ENCODE peak calls at places on chromosomes 11 and 22, in eight cellular contexts. X is sigmoid colon, A is PC-3, I is right cardiac atrium, P is pancreas, T is upper lobe of right lung, O is tibial artery, K is mucosa of descending colon. W is an unnamed sample. For H3K4me1, the result is how much of the 10 kb centered on the place peaks cover.

GRCh38 chr11:120667281-120667680 is 155.7 kb downstream of the GRIK4 start:
- DNase-seq in K (no peak), I (no peak), T (peak), P (no peak), A (no peak), O (no peak), X (no peak), W (no peak)

GRCh38 chr11:36075053-36075452 is 131.2 kb downstream of the LDLRAD3 start:
- DNase-seq in K (no peak), I (no peak), P (no peak), X (no peak), O (no peak), T (no peak), A (peak), W (no peak)

GRCh38 chr11:64558065-64558745 is 32.8 kb upstream of the SLC22A12 start:
- DNase-seq in X (peak), O (no peak), I (no peak), A (no peak), K (no peak), P (peak), T (peak), W (no peak)

GRCh38 chr22:23828800-23829680 is 9.8 kb downstream of the DERL3 start:
- DNase-seq in A (no peak), I (peak), X (peak), T (no peak), O (no peak), K (peak), P (no peak), W (no peak)

GRCh38 chr11:20397281-20397680 is 9.8 kb downstream of the PRMT3 start:
- DNase-seq in I (no peak), O (no peak), K (no peak), X (no peak), P (no peak), A (peak), T (no peak), W (peak)

GRCh38 chr11:82775736-82776346 is 42.2 kb upstream of the FAM181B start:
- DNase-seq in T (no peak), K (no peak), I (no peak), P (no peak), X (no peak), A (peak), O (no peak), W (peak)

GRCh38 chr11:6742260-6742659 is 29.5 kb downstream of the OR2AG2 start:
- DNase-seq in P (no peak), X (no peak), O (no peak), K (no peak), A (no peak), T (no peak), I (no peak), W (no peak)

GRCh38 chr11:110867951-110868350 is 155.7 kb upstream of the ARHGAP20 start:
- DNase-seq in K (no peak), A (no peak), O (no peak), T (no peak), I (no peak), P (no peak), X (no peak), W (no peak)

GRCh38 chr11:117795726-117796455 is 1.1 kb downstream of the DSCAML1 start:
- DNase-seq in O (no peak), T (no peak), P (no peak), X (no peak), I (no peak), A (no peak), K (peak), W (no peak)

GRCh38 chr11:10623797-10624761 is 55.6 kb upstream of the LYVE1 start:
- DNase-seq in P (no peak), O (peak), X (peak), K (no peak), T (peak), I (no peak), A (peak), W (peak)

GRCh38 chr11:100878474-100878873 is 191.4 kb downstream of the ARHGAP42 start:
- DNase-seq in T (no peak), P (no peak), X (no peak), K (no peak), I (no peak), A (no peak), O (no peak), W (no peak)

GRCh38 chr11:10486161-10486840 is 31.2 kb downstream of the AMPD3 start:
- DNase-seq in A (no peak), T (no peak), X (no peak), I (no peak), P (no peak), K (no peak), O (peak), W (peak)

GRCh38 chr11:978781-979180 is 53.1 kb downstream of the AP2A2 start:
- DNase-seq in A (no peak), P (no peak), X (no peak), K (no peak), T (no peak), I (no peak), O (no peak), W (no peak)

GRCh38 chr11:114110948-114111347 is 51.4 kb downstream of the ZBTB16 start:
- DNase-seq in O (no peak), X (no peak), T (no peak), I (peak), K (no peak), A (no peak), P (no peak), W (no peak)
- H3K4me1 ChIP-seq in O (half or more), X (under half), T (half or more), I (under half), K (under half), A (under half), P (under half), W (under half)

DNA sequence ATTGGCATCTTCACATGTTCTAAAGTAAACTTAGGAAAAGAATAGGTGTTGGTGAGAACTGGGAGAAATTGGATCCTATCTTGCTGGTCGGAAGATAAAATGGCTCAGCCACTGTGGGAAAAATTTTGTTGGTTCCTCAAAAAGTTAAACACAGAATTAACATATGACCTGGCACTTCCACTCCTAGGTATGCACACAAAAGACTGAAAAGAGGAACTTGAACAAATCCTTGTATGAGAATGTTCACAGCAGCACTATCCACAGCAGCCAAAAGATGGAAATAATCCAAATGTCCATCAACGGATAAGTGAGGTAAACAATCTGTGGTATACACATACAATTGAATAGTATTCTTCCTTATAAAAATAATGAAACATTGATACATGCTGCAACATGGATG is 4.8 kb upstream of the TPH1 start:
- DNase-seq in P (no peak), A (no peak), I (no peak), O (no peak), K (no peak), T (no peak), X (no peak), W (no peak)
- H3K4me1 ChIP-seq in P (under half), A (under half), I (under half), O (under half), K (under half), T (under half), X (under half), W (under half)

GRCh38 chr11:74023291-74023690 is 14.4 kb upstream of the UCP3 start:
- DNase-seq in I (no peak), A (no peak), O (no peak), K (no peak), T (no peak), P (no peak), X (no peak), W (no peak)

GRCh38 chr11:74021998-74022397 is 13.1 kb upstream of the UCP3 start:
- DNase-seq in T (no peak), P (no peak), I (no peak), A (no peak), O (no peak), X (no peak), K (no peak), W (no peak)

GRCh38 chr11:74024630-74025029 is 15.7 kb upstream of the UCP3 start:
- DNase-seq in K (peak), T (no peak), I (peak), X (peak), O (peak), A (peak), P (no peak), W (no peak)

GRCh38 chr11:74020537-74020936 is 11.7 kb upstream of the UCP3 start:
- DNase-seq in T (no peak), O (no peak), A (no peak), X (no peak), I (no peak), K (no peak), P (no peak), W (peak)

GRCh38 chr11:74022541-74022940 is 13.7 kb upstream of the UCP3 start:
- DNase-seq in P (no peak), K (no peak), I (no peak), A (no peak), O (no peak), T (no peak), X (no peak), W (no peak)
- H3K4me1 ChIP-seq in P (under half), K (under half), I (under half), A (under half), O (under half), T (under half), X (under half), W (under half)

DNA sequence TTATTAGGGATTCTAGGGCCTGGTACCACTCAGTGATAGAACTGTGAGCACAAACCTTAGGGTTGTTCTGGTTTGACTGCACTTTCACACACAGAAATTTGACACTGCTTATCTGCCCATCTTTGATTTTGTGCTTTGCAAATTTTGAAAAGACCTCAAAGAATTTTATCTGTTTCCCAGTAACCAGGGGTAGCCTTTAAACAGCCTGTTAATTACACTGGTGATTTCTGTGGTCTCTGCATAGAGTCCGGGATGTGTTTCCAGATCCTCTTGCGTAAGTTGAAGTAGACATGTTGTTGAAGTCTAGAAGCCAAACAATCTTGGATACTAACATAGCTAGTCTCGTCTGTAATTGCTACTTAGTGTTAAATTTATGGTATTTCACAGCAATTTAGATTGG is 75.3 kb downstream of the C22orf31 start:
- DNase-seq in P (no peak), T (no peak), X (no peak), A (no peak), I (no peak), K (no peak), O (no peak), W (no peak)
- H3K4me1 ChIP-seq in P (under half), T (under half), X (under half), A (under half), I (under half), K (under half), O (under half), W (under half)

DNA sequence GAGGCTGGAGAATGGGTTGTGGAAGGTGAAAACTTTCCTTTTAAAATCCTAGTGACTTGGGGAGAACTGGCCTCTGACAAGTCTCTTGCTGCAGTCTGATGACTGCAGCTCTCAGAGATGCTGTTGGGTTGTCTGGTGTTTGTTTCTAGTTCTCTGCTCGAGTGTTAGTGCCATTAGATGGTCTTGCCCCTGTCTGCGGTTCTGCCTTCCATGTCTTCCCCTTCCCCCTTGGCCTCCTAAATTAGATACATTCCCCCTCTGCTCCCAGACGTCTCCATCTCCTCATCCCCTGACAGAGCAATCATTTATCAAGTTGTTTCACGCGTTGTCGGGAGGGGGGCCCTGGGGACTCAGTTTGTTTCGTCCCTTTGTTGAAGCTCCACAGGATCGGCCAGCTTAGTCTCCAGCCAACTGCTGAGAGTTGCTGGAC is 67.7 kb downstream of the CECR2 start:
- DNase-seq in P (no peak), T (no peak), O (no peak), K (no peak), I (no peak), X (no peak), A (no peak), W (no peak)
- H3K4me1 ChIP-seq in P (under half), T (under half), O (under half), K (under half), I (under half), X (under half), A (under half), W (under half)

GRCh38 chr11:44865866-44866272 is 84.8 kb downstream of the TP53I11 start:
- DNase-seq in I (peak), A (peak), K (no peak), P (peak), O (no peak), X (peak), T (no peak), W (no peak)
- H3K4me1 ChIP-seq in I (under half), A (under half), K (under half), P (under half), O (under half), X (under half), T (under half), W (under half)

DNA sequence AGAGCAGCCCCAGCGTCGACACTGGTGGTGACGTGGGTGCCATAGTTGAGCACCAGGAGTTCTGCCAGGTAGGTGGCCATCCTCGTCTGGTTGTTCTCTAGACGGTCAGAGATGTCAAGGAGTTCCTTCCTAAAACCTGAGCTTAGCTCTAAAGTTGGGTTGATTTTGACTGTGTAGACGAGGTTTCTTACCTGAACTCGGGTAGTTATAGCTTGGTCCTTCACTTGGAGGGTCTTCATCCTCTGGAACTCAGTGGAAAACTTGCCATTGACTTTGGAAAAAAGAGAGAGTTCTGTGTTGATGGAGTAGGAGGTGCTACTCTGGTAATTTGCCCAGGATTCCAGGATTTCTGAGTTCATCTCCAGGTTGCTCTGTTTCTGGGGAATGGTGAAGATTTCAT is 505 bp downstream of the MPEG1 start:
- DNase-seq in X (no peak), P (no peak), O (no peak), T (no peak), A (no peak), I (no peak), K (no peak), W (no peak)
- H3K4me1 ChIP-seq in X (under half), P (under half), O (under half), T (under half), A (under half), I (under half), K (under half), W (under half)

W was measured in OCI-LY7.